ENCODE peak calls at places on chromosomes 1 and 21, in ten cellular contexts. X is Karpas-422; N is activated T-cell treated with anti-CD3 and anti-CD28 coated beads, Interleukin-2, amount 50 U/mL, for 72 hours; G is NCI-H1694; Y is lower lobe of right lung; B is IMR-90; U is activated T-helper 1 cell treated with Interleukin-2 at 50 U/mL for 16 hours; W is activated effector memory CD4-positive, alpha-beta T cell treated with anti-CD3 and anti-CD28 coated beads, Interleukin-2, amount 50 U/mL, for 16 hours; C is iPS DF 19.7; Q is hepatocyte. E is an unnamed sample.
A peak's percentile ranks its signal among the peaks of the same experiment; 100 is the strongest.

GRCh38 chr1:89089962-89090361 is 25.0 kb upstream of the GBP1 start:
- DNase-seq in X (no peak), N (no peak), G (no peak), Y (no peak), B (no peak), U (no peak), W (no peak), C (no peak), Q (no peak), E (peak; percentile 7)

GRCh38 chr21:19322360-19322759 is 918.8 kb upstream of the TMPRSS15 start:
- DNase-seq in X (peak; percentile 53), N (no peak), G (no peak), Y (no peak), B (no peak), U (no peak), W (no peak), C (no peak), Q (no peak), E (no peak)

GRCh38 chr21:44065428-44065827 is 41.8 kb upstream of the PWP2 start:
- DNase-seq in X (no peak), N (peak; percentile 81), G (no peak), Y (no peak), B (peak; percentile 57), U (peak; percentile 63), W (peak; percentile 90), C (no peak), Q (no peak), E (peak; percentile 12)

GRCh38 chr1:236603896-236604217 is 459 bp downstream of the HEATR1 start:
- DNase-seq in X (peak; percentile 72), N (peak; percentile 6), G (no peak), Y (no peak), B (peak; percentile 49), U (no peak), W (no peak), C (no peak), Q (peak; percentile 13), E (peak; percentile 31)

GRCh38 chr1:244207042-244207934 is 156.2 kb downstream of the ZBTB18 start:
- DNase-seq in X (no peak), N (no peak), G (no peak), Y (no peak), B (peak; percentile 57), U (no peak), W (no peak), C (no peak), Q (no peak), E (no peak)

GRCh38 chr21:28136687-28137086 is 856.0 kb downstream of the LTN1 start:
- DNase-seq in X (peak; percentile 44), N (no peak), G (no peak), Y (no peak), B (no peak), U (no peak), W (no peak), C (no peak), Q (no peak), E (peak; percentile 53)

GRCh38 chr1:36864182-36865079 is 169.9 kb downstream of the GRIK3 start:
- DNase-seq in X (peak; percentile 84), N (peak; percentile 33), G (no peak), Y (peak; percentile 28), B (no peak), U (no peak), W (no peak), C (no peak), Q (no peak), E (no peak)

GRCh38 chr1:26531651-26532131 is 2.1 kb downstream of the RPS6KA1 start:
- DNase-seq in X (no peak), N (no peak), G (no peak), Y (peak; percentile 82), B (no peak), U (no peak), W (no peak), C (no peak), Q (peak; percentile 31), E (no peak)

GRCh38 chr1:207959141-207959825 is 48.4 kb upstream of the CD34 start:
- DNase-seq in X (no peak), N (peak; percentile 33), G (no peak), Y (peak; percentile 73), B (peak; percentile 38), U (no peak), W (no peak), C (no peak), Q (peak; percentile 62), E (peak; percentile 18)

GRCh38 chr1:96845464-96845863 is 123.9 kb downstream of the PTBP2 start:
- DNase-seq in X (peak; percentile 83), N (peak; percentile 34), G (no peak), Y (no peak), B (no peak), U (no peak), W (no peak), C (peak; percentile 7), Q (peak; percentile 39), E (peak; percentile 25)

GRCh38 chr1:12369258-12369657 is 139.4 kb downstream of the VPS13D start:
- DNase-seq in X (no peak), N (no peak), G (no peak), Y (no peak), B (peak; percentile 46), U (no peak), W (no peak), C (no peak), Q (no peak), E (no peak)

GRCh38 chr1:3101127-3101939 is 32.3 kb downstream of the PRDM16 start:
- DNase-seq in X (no peak), N (no peak), G (no peak), Y (no peak), B (no peak), U (no peak), W (no peak), C (no peak), Q (no peak), E (no peak)

GRCh38 chr1:114080511-114081144 is 73.0 kb downstream of the SYT6 start:
- DNase-seq in X (no peak), N (no peak), G (no peak), Y (no peak), B (no peak), U (no peak), W (no peak), C (no peak), Q (no peak), E (no peak)

GRCh38 chr1:25621876-25622275 is 5.3 kb downstream of the MAN1C1 start:
- DNase-seq in X (no peak), N (peak; percentile 17), G (peak; percentile 30), Y (no peak), B (no peak), U (no peak), W (no peak), C (no peak), Q (no peak), E (no peak)

GRCh38 chr1:44276006-44276405 is 62.7 kb downstream of the DMAP1 start:
- DNase-seq in X (peak; percentile 87), N (no peak), G (no peak), Y (no peak), B (peak; percentile 7), U (no peak), W (no peak), C (no peak), Q (no peak), E (no peak)

GRCh38 chr1:91650764-91651163 is 150.1 kb downstream of the CDC7 start:
- DNase-seq in X (no peak), N (no peak), G (peak; percentile 4), Y (no peak), B (peak; percentile 100), U (no peak), W (no peak), C (no peak), Q (peak; percentile 67), E (peak; percentile 99)

GRCh38 chr1:173383341-173383740 is 93.8 kb upstream of the PRDX6 start:
- DNase-seq in X (no peak), N (no peak), G (no peak), Y (no peak), B (peak; percentile 35), U (no peak), W (no peak), C (no peak), Q (no peak), E (peak; percentile 8)

GRCh38 chr1:157842939-157843338 is 1.3 kb upstream of the CD5L start:
- DNase-seq in X (peak; percentile 61), N (no peak), G (no peak), Y (no peak), B (no peak), U (no peak), W (no peak), C (no peak), Q (no peak), E (no peak)